ENCODE peak calls at places on chromosomes 7 and 10, in nine cellular contexts. Q, T, R, O, W, L, F, C and G are unnamed samples.

GRCh38 chr10:70321897-70322890 is 38.4 kb upstream of the NPFFR1 start:
- DNase-seq in T (no peak), O (peak), C (no peak), Q (no peak), L (no peak), W (no peak), R (peak), F (no peak), G (no peak)

GRCh38 chr10:33154590-33154989 is 179.9 kb downstream of the NRP1 start:
- DNase-seq in O (no peak), R (no peak), T (no peak), W (no peak), C (peak), L (no peak), F (no peak), Q (peak), G (no peak)

GRCh38 chr10:67650558-67650957 is 45.4 kb downstream of the CTNNA3 start:
- DNase-seq in R (no peak), C (no peak), Q (no peak), L (no peak), W (no peak), O (no peak), F (no peak), T (no peak), G (no peak)

GRCh38 chr10:60978287-60979115 is 34.5 kb upstream of the RHOBTB1 start:
- DNase-seq in F (no peak), T (no peak), R (no peak), C (no peak), L (no peak), O (no peak), W (peak), Q (no peak), G (no peak)

GRCh38 chr10:31853629-31854028 is 75.0 kb downstream of the ARHGAP12 start:
- DNase-seq in R (no peak), O (no peak), Q (no peak), C (no peak), F (no peak), T (no peak), L (no peak), W (no peak), G (no peak)

GRCh38 chr7:88310950-88311674 is 4.4 kb upstream of the STEAP4 start:
- DNase-seq in R (no peak), W (no peak), O (no peak), T (no peak), F (no peak), C (no peak), Q (no peak), L (no peak), G (no peak)

GRCh38 chr10:126082067-126082466 is 185.7 kb downstream of the FANK1 start:
- DNase-seq in O (no peak), L (peak), W (no peak), T (no peak), R (no peak), Q (no peak), F (no peak), C (no peak), G (no peak)

GRCh38 chr7:121006731-121007315 is 18.3 kb downstream of the CPED1 start:
- DNase-seq in O (no peak), Q (no peak), F (no peak), L (no peak), T (no peak), C (no peak), W (no peak), R (no peak), G (no peak)

GRCh38 chr10:59340279-59340678 is 22.1 kb downstream of the FAM13C start:
- DNase-seq in W (no peak), R (no peak), L (no peak), Q (no peak), T (no peak), F (no peak), C (no peak), O (no peak), G (no peak)

GRCh38 chr7:30975257-30975899 is 11.6 kb downstream of the GHRHR start:
- DNase-seq in C (no peak), R (no peak), Q (peak), O (no peak), L (no peak), F (no peak), T (no peak), W (no peak), G (no peak)

GRCh38 chr10:104028146-104028545 is 57.5 kb downstream of the COL17A1 start:
- DNase-seq in T (peak), L (no peak), R (no peak), O (no peak), F (no peak), Q (no peak), W (no peak), C (peak), G (no peak)

GRCh38 chr7:75809396-75809795 is 4.2 kb downstream of the CCL24 start:
- DNase-seq in O (no peak), L (no peak), R (no peak), Q (no peak), C (peak), T (no peak), W (no peak), F (no peak), G (no peak)

GRCh38 chr7:80218723-80219122 is 84.1 kb downstream of the GNAI1 start:
- DNase-seq in F (no peak), C (peak), R (no peak), Q (no peak), L (no peak), O (no peak), T (no peak), W (peak), G (no peak)

GRCh38 chr7:57417736-57418135 is 32.2 kb upstream of the ZNF716 start:
- DNase-seq in F (no peak), L (peak), R (no peak), C (no peak), O (no peak), W (no peak), Q (no peak), T (no peak), G (no peak)

GRCh38 chr7:1040790-1041189 is 3.6 kb upstream of the GPR146 start:
- DNase-seq in F (no peak), L (no peak), W (no peak), C (peak), R (no peak), Q (no peak), O (no peak), T (no peak), G (no peak)

GRCh38 chr10:75405201-75406143 is 3.9 kb upstream of the ZNF503 start:
- DNase-seq in Q (no peak), R (no peak), W (no peak), F (no peak), T (no peak), O (no peak), L (no peak), C (no peak), G (no peak)

GRCh38 chr10:6033954-6034353 is 28.2 kb downstream of the IL2RA start:
- DNase-seq in F (no peak), C (peak), W (no peak), O (no peak), R (no peak), T (no peak), L (peak), Q (no peak), G (no peak)

GRCh38 chr7:32587431-32587948 is 92.2 kb downstream of the AVL9 start:
- DNase-seq in T (peak), O (no peak), Q (no peak), W (no peak), C (peak), L (no peak), R (no peak), F (no peak), G (no peak)

GRCh38 chr10:80684217-80684616 is 146.5 kb downstream of the SH2D4B start:
- DNase-seq in C (no peak), Q (no peak), F (peak), R (no peak), W (no peak), L (no peak), T (no peak), O (no peak), G (no peak)

GRCh38 chr7:26307226-26307625 is 15.6 kb downstream of the SNX10 start:
- DNase-seq in C (no peak), Q (peak), F (no peak), R (peak), W (no peak), L (no peak), O (no peak), T (no peak), G (no peak)

GRCh38 chr7:95213809-95214492 is 110.4 kb downstream of the PON1 start:
- DNase-seq in Q (peak), C (peak), T (peak), O (no peak), W (no peak), L (peak), R (peak), F (no peak), G (no peak)

GRCh38 chr10:15433850-15434537 is 62.9 kb upstream of the FAM171A1 start:
- DNase-seq in T (no peak), O (no peak), R (no peak), W (no peak), L (no peak), C (peak), Q (no peak), F (no peak), G (peak)

GRCh38 chr10:119439922-119440321 is 102.6 kb downstream of the RGS10 start:
- DNase-seq in C (no peak), O (no peak), T (peak), R (no peak), W (no peak), F (no peak), L (no peak), Q (no peak), G (no peak)

GRCh38 chr7:37753398-37753797 is 69.8 kb downstream of the GPR141 start:
- DNase-seq in L (no peak), W (no peak), T (no peak), C (no peak), F (no peak), Q (no peak), O (no peak), R (no peak), G (no peak)

GRCh38 chr10:57689898-57690297 is 577.8 kb downstream of the IPMK start:
- DNase-seq in C (no peak), T (no peak), Q (no peak), R (no peak), L (no peak), O (no peak), F (no peak), W (no peak), G (no peak)

GRCh38 chr10:113447278-113447677 is 105.6 kb upstream of the HABP2 start:
- DNase-seq in F (no peak), L (no peak), O (no peak), Q (no peak), T (no peak), W (no peak), R (no peak), C (no peak), G (no peak)

GRCh38 chr7:9022456-9022855 is 589.0 kb downstream of the NXPH1 start:
- DNase-seq in R (no peak), F (no peak), T (no peak), C (no peak), Q (no peak), O (no peak), L (no peak), W (no peak), G (no peak)

GRCh38 chr10:66980276-66980675 is 54.4 kb downstream of the LRRTM3 start:
- DNase-seq in W (no peak), R (no peak), Q (no peak), L (no peak), O (no peak), T (no peak), F (no peak), C (no peak), G (no peak)

GRCh38 chr10:97427571-97428179 is 1.7 kb downstream of the PGAM1 start:
- DNase-seq in F (peak), C (peak), R (no peak), O (no peak), L (no peak), Q (no peak), W (peak), T (no peak), G (no peak)

GRCh38 chr7:117791877-117792780 is 81.1 kb downstream of the CTTNBP2 start:
- DNase-seq in C (no peak), W (no peak), R (no peak), T (no peak), Q (no peak), F (peak), L (no peak), O (no peak), G (no peak)

DNA sequence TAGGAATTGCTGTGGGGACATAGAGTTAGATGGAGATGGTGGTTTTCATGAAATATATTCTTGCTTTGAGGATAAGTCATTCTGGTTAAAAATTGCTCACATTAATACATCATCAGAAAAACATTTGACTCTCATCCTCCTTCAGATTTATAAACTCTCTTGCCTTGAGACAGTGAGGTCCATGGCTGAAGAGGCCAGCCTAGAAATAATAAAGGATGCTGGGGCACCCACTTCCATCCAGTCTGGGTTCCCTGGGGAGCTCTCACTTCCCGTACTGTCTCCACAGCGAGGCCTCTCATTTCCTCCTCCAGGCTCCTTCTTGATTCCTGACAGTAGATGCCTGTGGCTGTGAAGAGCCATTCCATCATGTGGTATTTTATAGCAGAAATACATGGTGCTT is 73.3 kb upstream of the PRKG1 start:
- DNase-seq in F (no peak), C (peak), Q (no peak), R (no peak), T (no peak), W (no peak), L (no peak), O (no peak), G (no peak)
- H3K4me3 ChIP-seq in F (no peak), C (no peak), Q (no peak), R (no peak), T (no peak), W (no peak), L (no peak), O (no peak), G (no peak)

GRCh38 chr7:108875139-108875538 is 305.5 kb downstream of the DNAJB9 start:
- DNase-seq in O (no peak), F (no peak), R (no peak), C (peak), Q (no peak), L (no peak), W (no peak), T (no peak), G (no peak)
- TF ChIP-seq CTCF in O (no peak), F (peak), R (no peak), C (no peak), Q (no peak), L (no peak), W (peak), T (no peak), G (peak)

GRCh38 chr7:12815871-12816270 is 128.4 kb downstream of the ARL4A start:
- DNase-seq in L (no peak), T (no peak), Q (no peak), C (no peak), R (no peak), O (no peak), F (no peak), W (no peak), G (no peak)
- H3K4me3 ChIP-seq in L (no peak), T (no peak), Q (no peak), C (no peak), R (no peak), O (no peak), F (no peak), W (no peak), G (no peak)

GRCh38 chr7:125675169-125675568 is 745.5 kb upstream of the POT1 start:
- DNase-seq in T (no peak), W (no peak), R (no peak), F (no peak), C (no peak), O (no peak), L (no peak), Q (no peak), G (no peak)

GRCh38 chr7:125668321-125668993 is 738.8 kb upstream of the POT1 start:
- DNase-seq in F (no peak), O (no peak), T (no peak), R (no peak), Q (no peak), C (no peak), L (no peak), W (no peak), G (no peak)

GRCh38 chr7:125675628-125676027 is 746.0 kb upstream of the POT1 start:
- DNase-seq in L (no peak), T (no peak), W (no peak), Q (no peak), O (no peak), R (no peak), C (no peak), F (no peak), G (no peak)

GRCh38 chr7:125670926-125671572 is 741.4 kb upstream of the POT1 start:
- DNase-seq in O (no peak), C (no peak), W (no peak), T (no peak), L (no peak), R (no peak), F (no peak), Q (no peak), G (no peak)
- TF ChIP-seq CTCF in O (no peak), C (peak), W (peak), T (peak), L (no peak), R (peak), F (peak), Q (peak), G (peak)

GRCh38 chr10:3656214-3656613 is 128.8 kb downstream of the KLF6 start:
- DNase-seq in C (no peak), W (no peak), O (no peak), R (no peak), L (no peak), T (no peak), F (no peak), Q (no peak), G (no peak)

GRCh38 chr10:3651969-3652653 is 132.9 kb downstream of the KLF6 start:
- DNase-seq in R (no peak), O (no peak), W (no peak), Q (no peak), F (no peak), L (no peak), C (no peak), T (no peak), G (no peak)

GRCh38 chr10:3655528-3655927 is 129.5 kb downstream of the KLF6 start:
- DNase-seq in F (peak), R (no peak), C (no peak), W (no peak), T (no peak), Q (no peak), O (no peak), L (no peak), G (no peak)

GRCh38 chr10:3654496-3654895 is 130.5 kb downstream of the KLF6 start:
- DNase-seq in O (no peak), F (no peak), Q (no peak), R (no peak), T (no peak), L (no peak), W (no peak), C (peak), G (no peak)

DNA sequence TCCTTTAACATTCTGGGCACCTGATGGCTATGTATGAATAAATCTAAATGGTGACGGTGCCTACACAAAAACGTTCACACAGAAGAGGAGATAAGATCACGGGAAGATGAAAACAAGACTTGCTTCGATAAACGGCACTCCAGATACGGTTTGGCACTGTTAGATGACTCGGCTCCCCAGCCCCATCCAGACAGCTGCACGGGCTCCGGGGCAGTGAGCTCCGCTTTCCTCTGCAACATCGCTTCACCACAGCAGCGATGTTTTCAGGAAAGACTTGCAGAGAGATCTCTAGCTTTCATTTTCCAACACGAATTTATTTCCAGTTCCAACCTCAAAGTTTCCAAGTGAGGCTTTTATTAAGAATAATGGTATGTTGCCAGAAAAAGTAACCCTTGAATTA is 132.1 kb downstream of the KLF6 start:
- DNase-seq in W (no peak), R (no peak), C (peak), L (no peak), T (no peak), Q (no peak), O (no peak), F (no peak), G (no peak)
- H3K4me3 ChIP-seq in W (no peak), R (peak), C (peak), L (peak), T (peak), Q (peak), O (peak), F (no peak), G (no peak)

GRCh38 chr7:129773328-129773731 is 161.8 kb downstream of the NRF1 start:
- DNase-seq in F (no peak), C (no peak), W (no peak), T (no peak), Q (no peak), O (no peak), R (no peak), L (no peak), G (no peak)

GRCh38 chr7:129771201-129771927 is 159.8 kb downstream of the NRF1 start:
- DNase-seq in R (no peak), C (no peak), F (no peak), Q (no peak), T (no peak), W (no peak), L (no peak), O (no peak), G (no peak)

GRCh38 chr7:129769866-129770808 is 158.6 kb downstream of the NRF1 start:
- DNase-seq in T (no peak), O (no peak), C (no peak), R (no peak), W (no peak), Q (no peak), F (no peak), L (no peak), G (no peak)

GRCh38 chr7:129772646-129773280 is 161.2 kb downstream of the NRF1 start:
- DNase-seq in F (no peak), W (no peak), C (no peak), L (no peak), Q (no peak), O (no peak), T (no peak), R (no peak), G (no peak)

DNA sequence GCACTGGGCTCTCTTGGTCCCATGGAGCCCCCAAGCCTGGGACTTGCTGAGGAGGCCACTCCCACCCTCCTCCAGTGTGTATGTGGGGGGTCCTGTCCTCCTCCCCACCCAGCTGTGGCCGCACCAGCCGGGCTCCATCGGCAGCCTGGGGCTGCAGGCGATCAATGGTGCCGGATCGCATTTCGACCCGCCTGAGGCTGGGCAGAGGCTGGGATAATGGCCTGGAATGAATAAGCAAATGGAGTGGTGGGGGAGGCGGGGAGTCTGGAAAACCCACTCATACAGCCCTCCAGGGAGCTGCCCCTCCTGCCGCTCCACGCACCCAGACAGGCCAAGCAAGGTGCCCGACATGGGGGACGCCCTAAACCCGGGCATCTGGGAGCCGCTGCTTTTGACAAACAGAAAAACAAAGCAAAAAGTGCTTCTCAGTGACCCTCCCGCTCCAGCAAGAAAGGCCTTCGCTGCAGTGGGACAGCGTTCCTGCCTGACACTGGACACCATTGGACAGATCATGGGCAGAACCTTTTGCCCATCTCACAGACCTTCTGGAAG is 160.5 kb downstream of the NRF1 start:
- DNase-seq in Q (no peak), T (no peak), F (no peak), C (no peak), L (no peak), R (no peak), O (no peak), W (no peak), G (no peak)
- TF ChIP-seq CTCF in Q (no peak), T (no peak), F (no peak), C (no peak), L (no peak), R (no peak), O (no peak), W (no peak), G (no peak)

GRCh38 chr7:150994838-150995510 is 4.2 kb downstream of the NOS3 start:
- DNase-seq in L (no peak), W (no peak), R (no peak), C (no peak), Q (no peak), T (no peak), F (no peak), O (no peak), G (no peak)
- H3K4me3 ChIP-seq in L (no peak), W (no peak), R (peak), C (no peak), Q (peak), T (peak), F (no peak), O (peak), G (no peak)

GRCh38 chr10:133123050-133123745 is 35.5 kb downstream of the ADGRA1 start:
- DNase-seq in L (no peak), C (no peak), Q (no peak), T (peak), W (no peak), F (no peak), O (no peak), R (peak), G (no peak)

GRCh38 chr10:133124357-133125211 is 35.4 kb upstream of the KNDC1 start:
- DNase-seq in T (peak), Q (no peak), C (peak), L (no peak), R (peak), W (no peak), F (no peak), O (peak), G (no peak)

GRCh38 chr10:133121479-133121878 is 33.8 kb downstream of the ADGRA1 start:
- DNase-seq in L (no peak), T (no peak), F (no peak), O (no peak), W (no peak), R (no peak), C (no peak), Q (no peak), G (no peak)

GRCh38 chr10:133123746-133124356 is 36.1 kb downstream of the ADGRA1 start:
- DNase-seq in F (no peak), C (no peak), T (peak), L (no peak), R (peak), W (no peak), O (no peak), Q (no peak), G (no peak)

GRCh38 chr10:133122171-133122935 is 34.6 kb downstream of the ADGRA1 start:
- DNase-seq in C (no peak), O (no peak), L (no peak), R (peak), T (peak), W (no peak), Q (no peak), F (no peak), G (no peak)
- TF ChIP-seq CTCF in C (no peak), O (no peak), L (no peak), R (no peak), T (no peak), W (no peak), Q (no peak), F (no peak), G (no peak)